ENCODE peak calls at places on chromosome 2, in four cellular contexts. One of them, this sample, is unnamed.

GRCh38 chr2:240506406-240507059 is 51.3 kb downstream of the ANKMY1 start:
- DNase-seq in H9: peak; percentile 15
- DNase-seq in IMR-90: no peak
- DNase-seq in H1: no peak
- DNase-seq in this sample: no peak

GRCh38 chr2:225457462-225457861 is 58.0 kb downstream of the NYAP2 start:
- DNase-seq in H1: no peak
- DNase-seq in IMR-90: no peak
- DNase-seq in H9: no peak
- DNase-seq in this sample: no peak

GRCh38 chr2:202317080-202317859 is 51.7 kb downstream of the NOP58 start:
- DNase-seq in H9: no peak
- DNase-seq in H1: no peak
- DNase-seq in IMR-90: peak; percentile 81
- DNase-seq in this sample: peak; percentile 63

GRCh38 chr2:118221952-118222594 is 133.8 kb downstream of the INSIG2 start:
- DNase-seq in H9: peak; percentile 38
- DNase-seq in IMR-90: peak; percentile 76
- DNase-seq in H1: peak; percentile 52
- DNase-seq in this sample: peak; percentile 70

GRCh38 chr2:33033524-33034150 is 86.9 kb downstream of the LTBP1 start:
- DNase-seq in H1: no peak
- DNase-seq in H9: no peak
- DNase-seq in IMR-90: peak; percentile 66
- DNase-seq in this sample: peak; percentile 65

GRCh38 chr2:219521066-219521880 is 7.0 kb downstream of the ASIC4 start:
- DNase-seq in H9: peak; percentile 88
- DNase-seq in IMR-90: peak; percentile 37
- DNase-seq in H1: peak; percentile 86
- DNase-seq in this sample: peak; percentile 65

GRCh38 chr2:19312949-19313348 is 45.5 kb downstream of the OSR1 start:
- DNase-seq in IMR-90: peak; percentile 56
- DNase-seq in H9: no peak
- DNase-seq in H1: no peak
- DNase-seq in this sample: peak; percentile 59

GRCh38 chr2:205686231-205687017 is 4.1 kb downstream of the NRP2 start:
- DNase-seq in H9: peak; percentile 51
- DNase-seq in IMR-90: peak; percentile 35
- DNase-seq in H1: peak; percentile 59
- DNase-seq in this sample: peak; percentile 66

GRCh38 chr2:16650287-16651249 is 15.1 kb downstream of the CYRIA start:
- DNase-seq in H9: no peak
- DNase-seq in H1: no peak
- DNase-seq in IMR-90: peak; percentile 78
- DNase-seq in this sample: peak; percentile 81

GRCh38 chr2:128315829-128316776 is 2.6 kb downstream of the HS6ST1 start:
- DNase-seq in H9: no peak
- DNase-seq in IMR-90: peak; percentile 76
- DNase-seq in H1: peak; percentile 48
- DNase-seq in this sample: peak; percentile 80

DNA sequence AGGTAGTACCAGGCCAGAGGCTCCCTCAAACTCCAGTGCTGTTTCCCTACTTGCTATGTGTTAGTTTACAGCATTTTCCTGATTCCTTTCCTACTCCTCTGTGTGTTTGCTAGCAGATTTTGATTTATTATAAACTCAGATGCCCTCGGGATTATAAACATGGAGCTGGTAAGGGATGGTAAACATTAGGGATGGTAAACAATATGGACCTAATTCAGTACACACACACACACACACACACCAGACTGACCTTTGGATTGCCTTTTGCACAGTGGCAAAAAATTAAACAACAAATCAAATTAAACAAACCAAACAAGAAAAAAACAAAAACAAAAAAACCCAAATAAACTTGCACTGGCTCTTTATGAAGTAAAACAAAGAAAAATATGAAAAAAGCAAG is 55.4 kb upstream of the ACVR1 start:
- DNase-seq in IMR-90: no peak
- DNase-seq in H9: no peak
- DNase-seq in H1: no peak
- DNase-seq in this sample: no peak
- H2BK15ac ChIP-seq in IMR-90: no peak overlapping the region
- H2BK15ac ChIP-seq in H9: no peak overlapping the region
- H2BK15ac ChIP-seq in H1: no peak overlapping the region
- H2BK15ac ChIP-seq in this sample: no peak overlapping the region

GRCh38 chr2:138726681-138727080 is 53.5 kb downstream of the NXPH2 start:
- DNase-seq in H9: no peak
- DNase-seq in IMR-90: no peak
- DNase-seq in H1: no peak
- DNase-seq in this sample: no peak

GRCh38 chr2:138722316-138722715 is 57.9 kb downstream of the NXPH2 start:
- DNase-seq in H1: no peak
- DNase-seq in H9: no peak
- DNase-seq in IMR-90: no peak
- DNase-seq in this sample: no peak

GRCh38 chr2:138724765-138725459 is 55.3 kb downstream of the NXPH2 start:
- DNase-seq in IMR-90: no peak
- DNase-seq in H9: no peak
- DNase-seq in H1: no peak
- DNase-seq in this sample: peak; percentile 9

GRCh38 chr2:138724296-138724695 is 55.9 kb downstream of the NXPH2 start:
- DNase-seq in H9: no peak
- DNase-seq in IMR-90: no peak
- DNase-seq in H1: no peak
- DNase-seq in this sample: no peak

GRCh38 chr2:138723588-138723987 is 56.6 kb downstream of the NXPH2 start:
- DNase-seq in H9: no peak
- DNase-seq in H1: no peak
- DNase-seq in IMR-90: no peak
- DNase-seq in this sample: no peak
- H2AK5ac ChIP-seq in H9: no peak overlapping the region
- H2AK5ac ChIP-seq in H1: no peak overlapping the region
- H2AK5ac ChIP-seq in IMR-90: no peak overlapping the region
- H2AK5ac ChIP-seq in this sample: peak overlapping the region; percentile 8

GRCh38 chr2:237316339-237316738 is 97.6 kb downstream of the COL6A3 start:
- DNase-seq in H9: no peak
- DNase-seq in IMR-90: no peak
- DNase-seq in H1: no peak
- DNase-seq in this sample: no peak
- H2BK120ac ChIP-seq in H9: peak overlapping the region; percentile 11
- H2BK120ac ChIP-seq in IMR-90: peak overlapping the region; percentile 100
- H2BK120ac ChIP-seq in H1: no peak overlapping the region
- H2BK120ac ChIP-seq in this sample: peak overlapping the region; percentile 75

GRCh38 chr2:25276569-25277465 is 64.9 kb downstream of the DNMT3A start:
- DNase-seq in IMR-90: no peak
- DNase-seq in H1: peak; percentile 94
- DNase-seq in H9: peak; percentile 82
- DNase-seq in this sample: no peak

GRCh38 chr2:25275575-25275965 is 66.2 kb downstream of the DNMT3A start:
- DNase-seq in H1: no peak
- DNase-seq in IMR-90: no peak
- DNase-seq in H9: no peak
- DNase-seq in this sample: no peak

GRCh38 chr2:25279091-25279651 is 62.6 kb downstream of the DNMT3A start:
- DNase-seq in IMR-90: no peak
- DNase-seq in H9: no peak
- DNase-seq in H1: no peak
- DNase-seq in this sample: no peak

GRCh38 chr2:25273985-25274550 is 67.7 kb downstream of the DNMT3A start:
- DNase-seq in H9: no peak
- DNase-seq in H1: no peak
- DNase-seq in IMR-90: no peak
- DNase-seq in this sample: no peak

GRCh38 chr2:25274868-25275574 is 66.7 kb downstream of the DNMT3A start:
- DNase-seq in IMR-90: peak; percentile 52
- DNase-seq in H9: no peak
- DNase-seq in H1: no peak
- DNase-seq in this sample: no peak
- H2BK15ac ChIP-seq in IMR-90: no peak overlapping the region
- H2BK15ac ChIP-seq in H9: no peak overlapping the region
- H2BK15ac ChIP-seq in H1: peak overlapping the region; percentile 46
- H2BK15ac ChIP-seq in this sample: no peak overlapping the region

DNA sequence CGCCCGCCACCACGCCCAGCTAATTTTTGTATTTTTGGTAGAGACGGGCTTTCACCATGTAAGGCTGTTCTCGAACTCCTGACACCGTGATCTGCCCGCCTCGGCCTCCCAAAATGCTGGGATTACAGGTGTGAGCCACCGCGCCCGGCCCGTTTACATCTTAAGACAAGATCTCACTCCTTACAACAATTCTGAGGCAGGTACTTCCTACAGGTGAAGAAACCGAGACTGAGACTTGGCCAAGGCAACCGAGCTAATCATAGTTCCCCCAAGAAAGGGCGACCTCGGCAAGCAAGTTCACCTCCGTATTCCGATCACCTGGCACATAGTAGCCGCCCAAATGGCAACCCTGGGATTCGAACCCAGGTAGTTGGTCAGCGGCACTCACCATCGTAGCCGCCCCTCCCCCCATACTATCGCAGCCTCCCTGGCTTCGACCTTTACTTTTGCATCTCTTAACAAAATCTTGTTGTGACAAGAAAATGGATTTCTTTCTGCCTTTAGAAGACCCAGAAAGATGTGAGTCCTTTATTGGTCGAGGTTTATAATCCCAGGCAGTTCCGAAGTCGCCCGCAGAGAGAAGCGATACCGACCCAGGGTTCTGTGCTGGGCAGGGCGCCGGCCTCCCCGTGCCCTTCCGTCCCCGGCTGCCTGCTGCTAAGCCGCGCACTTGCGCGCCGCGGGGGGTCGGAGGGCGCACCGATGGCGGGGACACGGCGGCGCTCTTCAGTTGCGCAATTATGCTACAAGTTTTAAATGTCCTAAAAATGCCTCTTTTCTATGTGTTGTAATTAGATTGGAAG is 1.1 kb upstream of the FZD5 start:
- DNase-seq in H9: peak; percentile 56
- DNase-seq in IMR-90: no peak
- DNase-seq in H1: peak; percentile 67
- DNase-seq in this sample: no peak
- H2AK5ac ChIP-seq in H9: no peak overlapping the region
- H2AK5ac ChIP-seq in IMR-90: no peak overlapping the region
- H2AK5ac ChIP-seq in H1: no peak overlapping the region
- H2AK5ac ChIP-seq in this sample: no peak overlapping the region